ENCODE peak calls at places on chromosomes 2 and 18, in five cellular contexts. B, Q, W, F and R are unnamed samples.

GRCh38 chr2:113175101-113175628 is 1.4 kb downstream of the PSD4 start:
- DNase-seq in B (no peak), Q (no peak), W (peak), F (no peak), R (no peak)

GRCh38 chr2:83730258-83730657 is 728.8 kb downstream of the SUCLG1 start:
- DNase-seq in B (no peak), Q (no peak), W (no peak), F (no peak), R (no peak)

GRCh38 chr2:215967590-215968373 is 45.6 kb downstream of the MREG start:
- DNase-seq in B (no peak), Q (no peak), W (no peak), F (peak), R (no peak)

GRCh38 chr2:101698419-101699190 is 1.1 kb downstream of the MAP4K4 start:
- DNase-seq in B (no peak), Q (peak), W (no peak), F (peak), R (no peak)

GRCh38 chr2:210072922-210073509 is 70.6 kb downstream of the RPE start:
- DNase-seq in B (peak), Q (peak), W (peak), F (peak), R (peak)

GRCh38 chr2:183078163-183078466 is 432 bp upstream of the DUSP19 start:
- DNase-seq in B (no peak), Q (no peak), W (no peak), F (no peak), R (no peak)

GRCh38 chr2:24050041-24050655 is 607 bp downstream of the FKBP1B start:
- DNase-seq in B (no peak), Q (peak), W (no peak), F (peak), R (no peak)

GRCh38 chr2:88735853-88736252 is 44.4 kb downstream of the RPIA start:
- DNase-seq in B (no peak), Q (no peak), W (no peak), F (peak), R (no peak)

GRCh38 chr2:182866461-182867369 is at the start of gene FRZB:
- DNase-seq in B (peak), Q (peak), W (peak), F (peak), R (no peak)

GRCh38 chr2:47336259-47337238 is 66.4 kb upstream of the MSH2 start:
- DNase-seq in B (no peak), Q (no peak), W (peak), F (no peak), R (no peak)

GRCh38 chr18:27996792-27997191 is 180.1 kb downstream of the CDH2 start:
- DNase-seq in B (no peak), Q (peak), W (no peak), F (peak), R (no peak)

GRCh38 chr2:133489641-133490411 is 78.4 kb downstream of the NCKAP5 start:
- DNase-seq in B (no peak), Q (no peak), W (no peak), F (peak), R (no peak)

GRCh38 chr2:5315512-5315911 is 376.7 kb upstream of the SOX11 start:
- DNase-seq in B (no peak), Q (no peak), W (no peak), F (no peak), R (no peak)

GRCh38 chr2:61432990-61433389 is 37.9 kb downstream of the USP34 start:
- DNase-seq in B (no peak), Q (no peak), W (no peak), F (no peak), R (no peak)

GRCh38 chr18:7172611-7173010 is 55.0 kb upstream of the LAMA1 start:
- DNase-seq in B (no peak), Q (no peak), W (no peak), F (no peak), R (no peak)

GRCh38 chr18:53756607-53756972 is 467.9 kb downstream of the MBD2 start:
- DNase-seq in B (no peak), Q (no peak), W (no peak), F (no peak), R (no peak)

GRCh38 chr2:64017811-64018714 is 1.2 kb downstream of the VPS54 start:
- DNase-seq in B (no peak), Q (peak), W (peak), F (peak), R (no peak)

GRCh38 chr2:33216508-33217182 is 259.8 kb upstream of the RASGRP3 start:
- DNase-seq in B (no peak), Q (no peak), W (no peak), F (no peak), R (no peak)

GRCh38 chr2:120468136-120468535 is 122.2 kb downstream of the INHBB start:
- DNase-seq in B (no peak), Q (no peak), W (no peak), F (no peak), R (no peak)

GRCh38 chr18:68394705-68395104 is 320.2 kb downstream of the TMX3 start:
- DNase-seq in B (no peak), Q (peak), W (no peak), F (peak), R (no peak)

GRCh38 chr18:35189510-35189909 is 51.3 kb upstream of the ZNF397 start:
- DNase-seq in B (no peak), Q (no peak), W (no peak), F (peak), R (no peak)

GRCh38 chr2:239789711-239790110 is 235.4 kb downstream of the NDUFA10 start:
- DNase-seq in B (no peak), Q (no peak), W (no peak), F (no peak), R (no peak)

GRCh38 chr2:216366777-216367465 is 5.4 kb downstream of the MARCHF4 start:
- DNase-seq in B (no peak), Q (no peak), W (no peak), F (no peak), R (no peak)

GRCh38 chr2:105403785-105404698 is 5.2 kb upstream of the FHL2 start:
- DNase-seq in B (peak), Q (peak), W (no peak), F (peak), R (peak)
- TF ChIP-seq CTCF in B (peak), Q (peak), W (no peak), F (peak), R (peak)

GRCh38 chr18:39167990-39168389 is 1602.4 kb upstream of the CELF4 start:
- DNase-seq in B (no peak), Q (no peak), W (no peak), F (no peak), R (no peak)

GRCh38 chr18:39166776-39167175 is 1601.2 kb upstream of the CELF4 start:
- DNase-seq in B (no peak), Q (no peak), W (no peak), F (no peak), R (no peak)

GRCh38 chr18:39162013-39162412 is 1596.4 kb upstream of the CELF4 start:
- DNase-seq in B (no peak), Q (no peak), W (no peak), F (no peak), R (no peak)
- TF ChIP-seq CTCF in B (no peak), Q (no peak), W (no peak), F (no peak), R (no peak)

GRCh38 chr2:175282300-175282699 is 100.8 kb upstream of the ATP5MC3 start:
- DNase-seq in B (no peak), Q (peak), W (peak), F (peak), R (peak)
- TF ChIP-seq CTCF in B (peak), Q (peak), W (peak), F (peak), R (peak)

GRCh38 chr2:162579169-162579568 is 235.2 kb downstream of the GCA start:
- DNase-seq in B (no peak), Q (no peak), W (no peak), F (no peak), R (no peak)
- TF ChIP-seq CTCF in B (no peak), Q (no peak), W (no peak), F (no peak), R (no peak)

GRCh38 chr18:67280843-67281242 is 235.7 kb downstream of the DSEL start:
- DNase-seq in B (no peak), Q (no peak), W (no peak), F (no peak), R (no peak)

GRCh38 chr18:67282796-67283195 is 233.7 kb downstream of the DSEL start:
- DNase-seq in B (no peak), Q (peak), W (no peak), F (peak), R (peak)

GRCh38 chr18:67281746-67282145 is 234.8 kb downstream of the DSEL start:
- DNase-seq in B (no peak), Q (no peak), W (no peak), F (no peak), R (no peak)

GRCh38 chr18:67273288-67273687 is 243.2 kb downstream of the DSEL start:
- DNase-seq in B (no peak), Q (no peak), W (no peak), F (no peak), R (no peak)

DNA sequence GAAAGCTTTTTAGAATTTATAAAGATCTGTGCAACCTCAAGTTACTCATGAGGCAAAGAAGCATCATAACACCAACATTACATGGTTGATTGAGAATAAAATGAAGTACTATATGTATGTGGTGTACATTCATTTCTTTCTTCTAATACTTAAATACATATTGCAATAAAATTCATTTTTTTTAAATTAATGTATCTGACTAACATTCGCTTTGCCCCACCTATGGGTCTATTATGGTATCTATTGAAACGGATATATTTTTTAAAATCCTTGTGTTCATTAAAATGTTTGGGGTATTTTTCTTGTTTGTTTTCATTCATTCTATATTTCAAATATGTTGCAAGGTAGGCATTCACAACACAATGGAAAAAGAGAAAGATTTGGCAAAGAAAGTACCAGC is 237.5 kb downstream of the DSEL start:
- DNase-seq in B (no peak), Q (no peak), W (no peak), F (no peak), R (no peak)
- TF ChIP-seq CTCF in B (no peak), Q (peak), W (no peak), F (peak), R (no peak)

DNA sequence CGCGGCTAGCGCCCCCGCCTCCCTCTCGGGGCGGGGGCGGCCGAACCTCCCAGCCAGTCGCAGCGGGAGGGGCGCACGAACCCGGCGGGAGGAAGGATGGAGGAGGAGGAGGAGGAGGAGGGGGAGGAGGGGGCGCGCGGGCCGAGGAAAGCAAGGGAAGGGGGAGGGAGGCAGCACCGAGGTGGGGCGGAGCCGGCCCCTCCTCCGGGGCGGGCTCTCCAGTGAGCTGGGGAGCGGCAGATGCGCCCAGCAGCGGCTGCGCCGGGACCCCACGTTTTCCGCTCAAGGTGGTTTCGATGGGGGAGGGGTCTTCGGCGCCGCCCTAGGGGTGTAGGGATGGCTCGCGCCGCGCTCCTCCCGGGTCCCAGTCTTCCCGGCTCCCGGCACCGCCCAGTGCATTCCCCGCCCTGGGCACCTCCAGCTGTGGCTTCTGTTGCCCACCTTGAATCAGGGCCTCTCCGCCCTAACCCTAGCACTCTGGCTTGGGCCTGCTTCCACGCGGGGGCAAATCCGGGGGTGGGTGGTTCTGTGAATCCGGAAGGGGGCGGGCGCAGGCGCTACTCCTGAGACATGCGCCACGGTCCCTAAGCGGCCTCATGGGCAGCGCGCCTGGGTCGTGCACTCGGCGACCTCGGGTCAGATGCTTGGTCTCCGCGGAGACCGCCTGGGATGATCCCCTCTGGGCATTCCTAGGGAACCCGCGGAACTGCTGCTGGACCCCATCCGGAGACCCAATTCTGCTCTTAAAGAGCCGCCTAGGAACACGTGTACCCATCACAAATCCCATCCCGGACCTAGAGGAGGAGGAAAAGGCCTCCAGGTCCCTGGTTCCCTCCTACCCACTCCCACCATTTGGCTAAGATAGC is at the start of gene FBXO41:
- DNase-seq in B (no peak), Q (peak), W (peak), F (no peak), R (no peak)
- TF ChIP-seq CTCF in B (no peak), Q (no peak), W (no peak), F (no peak), R (no peak)